ENCODE peak calls at places on chromosomes 13 and 19, in nine cellular contexts. One of them, this sample, is unnamed.

GRCh38 chr19:51729781-51730180 is 6.0 kb upstream of the HAS1 start:
- DNase-seq in MM.1S: no peak
- DNase-seq in fibroblast of lung: peak; percentile 50
- DNase-seq in stomach: no peak
- DNase-seq in AG04450: no peak
- DNase-seq in left lung: no peak
- DNase-seq in heart right ventricle: no peak
- DNase-seq in adrenal gland: no peak
- DNase-seq in SJSA1: no peak
- DNase-seq in this sample: no peak

GRCh38 chr13:91369432-91369831 is 21.9 kb downstream of the MIR17HG start:
- DNase-seq in MM.1S: no peak
- DNase-seq in fibroblast of lung: peak; percentile 67
- DNase-seq in stomach: no peak
- DNase-seq in AG04450: no peak
- DNase-seq in left lung: no peak
- DNase-seq in heart right ventricle: no peak
- DNase-seq in adrenal gland: no peak
- DNase-seq in SJSA1: peak; percentile 24
- DNase-seq in this sample: no peak

GRCh38 chr13:48144413-48145035 is 49.6 kb upstream of the MED4 start:
- DNase-seq in MM.1S: no peak
- DNase-seq in fibroblast of lung: no peak
- DNase-seq in stomach: no peak
- DNase-seq in AG04450: no peak
- DNase-seq in left lung: peak; percentile 52
- DNase-seq in heart right ventricle: peak; percentile 65
- DNase-seq in adrenal gland: peak; percentile 24
- DNase-seq in SJSA1: no peak
- DNase-seq in this sample: no peak

GRCh38 chr19:14366529-14366928 is 14.7 kb upstream of the ADGRE5 start:
- DNase-seq in MM.1S: peak; percentile 93
- DNase-seq in fibroblast of lung: peak; percentile 48
- DNase-seq in stomach: peak; percentile 95
- DNase-seq in AG04450: no peak
- DNase-seq in left lung: peak; percentile 90
- DNase-seq in heart right ventricle: peak; percentile 44
- DNase-seq in adrenal gland: no peak
- DNase-seq in SJSA1: peak; percentile 20
- DNase-seq in this sample: peak; percentile 75

GRCh38 chr19:40716031-40716654 is 543 bp downstream of the COQ8B start:
- DNase-seq in MM.1S: no peak
- DNase-seq in fibroblast of lung: no peak
- DNase-seq in stomach: no peak
- DNase-seq in AG04450: peak; percentile 6
- DNase-seq in left lung: peak; percentile 42
- DNase-seq in heart right ventricle: no peak
- DNase-seq in adrenal gland: peak; percentile 81
- DNase-seq in SJSA1: peak; percentile 95
- DNase-seq in this sample: peak; percentile 73

GRCh38 chr13:42757678-42758420 is 23.5 kb upstream of the FAM216B start:
- DNase-seq in MM.1S: no peak
- DNase-seq in fibroblast of lung: no peak
- DNase-seq in stomach: no peak
- DNase-seq in AG04450: no peak
- DNase-seq in left lung: no peak
- DNase-seq in heart right ventricle: no peak
- DNase-seq in adrenal gland: no peak
- DNase-seq in SJSA1: no peak
- DNase-seq in this sample: no peak

GRCh38 chr13:46761866-46762265 is 35.1 kb downstream of the ESD start:
- DNase-seq in MM.1S: no peak
- DNase-seq in fibroblast of lung: no peak
- DNase-seq in stomach: peak; percentile 35
- DNase-seq in AG04450: no peak
- DNase-seq in left lung: no peak
- DNase-seq in heart right ventricle: no peak
- DNase-seq in adrenal gland: no peak
- DNase-seq in SJSA1: no peak
- DNase-seq in this sample: no peak

GRCh38 chr19:6825076-6825774 is 52.7 kb downstream of the VAV1 start:
- DNase-seq in MM.1S: no peak
- DNase-seq in fibroblast of lung: no peak
- DNase-seq in stomach: no peak
- DNase-seq in AG04450: no peak
- DNase-seq in left lung: no peak
- DNase-seq in heart right ventricle: no peak
- DNase-seq in adrenal gland: no peak
- DNase-seq in SJSA1: no peak
- DNase-seq in this sample: no peak

GRCh38 chr19:10670187-10670586 is 16.0 kb downstream of the ILF3 start:
- DNase-seq in MM.1S: no peak
- DNase-seq in fibroblast of lung: no peak
- DNase-seq in stomach: no peak
- DNase-seq in AG04450: no peak
- DNase-seq in left lung: no peak
- DNase-seq in heart right ventricle: no peak
- DNase-seq in adrenal gland: no peak
- DNase-seq in SJSA1: no peak
- DNase-seq in this sample: no peak

DNA sequence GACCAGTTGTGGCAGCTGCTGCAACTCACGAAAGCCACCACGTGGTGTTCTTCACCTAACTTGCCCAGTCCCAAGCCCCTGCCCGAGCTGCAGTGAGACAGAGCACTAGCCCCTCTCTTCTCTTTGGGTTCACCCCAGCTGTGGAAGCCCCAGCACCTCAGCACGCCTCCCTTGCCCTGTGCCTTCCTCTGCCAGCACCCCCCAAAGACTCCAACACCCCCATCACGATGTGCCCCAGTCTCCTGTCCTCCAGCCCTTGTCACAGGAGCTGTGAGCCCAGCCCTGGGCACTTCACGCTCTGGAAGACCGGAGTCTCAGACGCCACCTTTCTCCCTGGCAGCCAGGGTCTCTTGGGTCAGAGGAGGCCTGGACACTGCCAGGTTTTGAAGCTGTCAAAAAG is 2.2 kb upstream of the ZNF135 start:
- DNase-seq in MM.1S: no peak
- DNase-seq in fibroblast of lung: no peak
- DNase-seq in stomach: no peak
- DNase-seq in AG04450: no peak
- DNase-seq in left lung: no peak
- DNase-seq in heart right ventricle: no peak
- DNase-seq in adrenal gland: no peak
- DNase-seq in SJSA1: no peak
- DNase-seq in this sample: no peak
- H3K9me3 ChIP-seq in MM.1S: no peaks in the 10 kb centered on the region
- H3K9me3 ChIP-seq in fibroblast of lung: no peaks in the 10 kb centered on the region
- H3K9me3 ChIP-seq in stomach: peaks cover 82% of the 10 kb centered on the region
- H3K9me3 ChIP-seq in AG04450: peaks cover 93% of the 10 kb centered on the region
- H3K9me3 ChIP-seq in left lung: peaks cover 83% of the 10 kb centered on the region
- H3K9me3 ChIP-seq in heart right ventricle: no peaks in the 10 kb centered on the region
- H3K9me3 ChIP-seq in adrenal gland: no peaks in the 10 kb centered on the region
- H3K9me3 ChIP-seq in SJSA1: peaks cover 13% of the 10 kb centered on the region
- H3K9me3 ChIP-seq in this sample: peaks cover 16% of the 10 kb centered on the region

GRCh38 chr13:112725346-112726017 is 35.6 kb downstream of the ATP11A start:
- DNase-seq in MM.1S: no peak
- DNase-seq in fibroblast of lung: peak; percentile 58
- DNase-seq in stomach: no peak
- DNase-seq in AG04450: no peak
- DNase-seq in left lung: no peak
- DNase-seq in heart right ventricle: peak; percentile 45
- DNase-seq in adrenal gland: peak; percentile 56
- DNase-seq in SJSA1: peak; percentile 36
- DNase-seq in this sample: no peak

GRCh38 chr13:112724788-112725345 is 35.0 kb downstream of the ATP11A start:
- DNase-seq in MM.1S: no peak
- DNase-seq in fibroblast of lung: no peak
- DNase-seq in stomach: no peak
- DNase-seq in AG04450: no peak
- DNase-seq in left lung: no peak
- DNase-seq in heart right ventricle: no peak
- DNase-seq in adrenal gland: no peak
- DNase-seq in SJSA1: no peak
- DNase-seq in this sample: no peak

GRCh38 chr13:112727581-112727980 is 37.7 kb downstream of the ATP11A start:
- DNase-seq in MM.1S: no peak
- DNase-seq in fibroblast of lung: no peak
- DNase-seq in stomach: no peak
- DNase-seq in AG04450: no peak
- DNase-seq in left lung: no peak
- DNase-seq in heart right ventricle: no peak
- DNase-seq in adrenal gland: no peak
- DNase-seq in SJSA1: no peak
- DNase-seq in this sample: no peak

GRCh38 chr13:112728375-112729126 is 38.7 kb downstream of the ATP11A start:
- DNase-seq in MM.1S: no peak
- DNase-seq in fibroblast of lung: no peak
- DNase-seq in stomach: no peak
- DNase-seq in AG04450: no peak
- DNase-seq in left lung: no peak
- DNase-seq in heart right ventricle: no peak
- DNase-seq in adrenal gland: no peak
- DNase-seq in SJSA1: no peak
- DNase-seq in this sample: no peak

DNA sequence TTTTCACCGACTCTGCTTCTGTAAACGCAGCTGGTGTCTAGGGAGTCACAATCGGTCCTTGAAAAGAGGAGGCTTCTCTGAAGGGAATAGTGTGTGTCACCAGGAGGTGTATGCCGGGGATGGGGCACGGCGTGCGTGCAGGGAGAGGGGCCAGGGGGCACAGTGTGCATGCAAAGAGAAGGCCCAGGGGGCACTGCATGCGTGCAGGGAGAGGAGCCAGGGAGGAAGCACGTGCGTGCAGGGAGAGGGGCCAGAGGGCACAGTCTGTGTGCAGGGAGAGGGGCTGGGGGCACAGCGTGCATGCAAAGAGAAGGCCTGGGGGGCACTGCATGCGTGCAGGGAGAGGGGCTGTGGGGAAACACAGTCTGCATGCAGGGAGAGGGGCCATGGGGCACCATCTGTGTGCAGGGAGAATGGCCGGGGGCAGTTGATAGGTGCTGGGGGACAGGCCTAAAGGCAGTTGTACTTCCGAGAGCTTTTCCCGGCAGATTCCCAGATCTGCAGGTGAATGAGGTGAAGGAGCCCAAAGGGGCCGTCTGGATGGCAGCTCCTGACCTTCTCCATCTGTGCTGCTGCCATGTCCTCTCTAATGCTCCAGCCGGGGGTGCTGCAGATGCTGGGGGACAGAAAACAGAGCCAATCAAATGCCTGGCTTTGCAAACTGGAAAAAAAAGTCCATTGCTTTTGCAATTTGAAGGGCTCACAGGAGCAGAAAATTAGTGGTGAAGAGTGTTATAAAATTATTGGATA is 36.4 kb downstream of the ATP11A start:
- DNase-seq in MM.1S: no peak
- DNase-seq in fibroblast of lung: no peak
- DNase-seq in stomach: no peak
- DNase-seq in AG04450: no peak
- DNase-seq in left lung: no peak
- DNase-seq in heart right ventricle: no peak
- DNase-seq in adrenal gland: no peak
- DNase-seq in SJSA1: no peak
- DNase-seq in this sample: no peak
- H3K4me3 ChIP-seq in MM.1S: no peak overlapping the region
- H3K4me3 ChIP-seq in fibroblast of lung: no peak overlapping the region
- H3K4me3 ChIP-seq in stomach: no peak overlapping the region
- H3K4me3 ChIP-seq in AG04450: no peak overlapping the region
- H3K4me3 ChIP-seq in left lung: no peak overlapping the region
- H3K4me3 ChIP-seq in heart right ventricle: no peak overlapping the region
- H3K4me3 ChIP-seq in adrenal gland: no peak overlapping the region
- H3K4me3 ChIP-seq in SJSA1: no peak overlapping the region
- H3K4me3 ChIP-seq in this sample: no peak overlapping the region

DNA sequence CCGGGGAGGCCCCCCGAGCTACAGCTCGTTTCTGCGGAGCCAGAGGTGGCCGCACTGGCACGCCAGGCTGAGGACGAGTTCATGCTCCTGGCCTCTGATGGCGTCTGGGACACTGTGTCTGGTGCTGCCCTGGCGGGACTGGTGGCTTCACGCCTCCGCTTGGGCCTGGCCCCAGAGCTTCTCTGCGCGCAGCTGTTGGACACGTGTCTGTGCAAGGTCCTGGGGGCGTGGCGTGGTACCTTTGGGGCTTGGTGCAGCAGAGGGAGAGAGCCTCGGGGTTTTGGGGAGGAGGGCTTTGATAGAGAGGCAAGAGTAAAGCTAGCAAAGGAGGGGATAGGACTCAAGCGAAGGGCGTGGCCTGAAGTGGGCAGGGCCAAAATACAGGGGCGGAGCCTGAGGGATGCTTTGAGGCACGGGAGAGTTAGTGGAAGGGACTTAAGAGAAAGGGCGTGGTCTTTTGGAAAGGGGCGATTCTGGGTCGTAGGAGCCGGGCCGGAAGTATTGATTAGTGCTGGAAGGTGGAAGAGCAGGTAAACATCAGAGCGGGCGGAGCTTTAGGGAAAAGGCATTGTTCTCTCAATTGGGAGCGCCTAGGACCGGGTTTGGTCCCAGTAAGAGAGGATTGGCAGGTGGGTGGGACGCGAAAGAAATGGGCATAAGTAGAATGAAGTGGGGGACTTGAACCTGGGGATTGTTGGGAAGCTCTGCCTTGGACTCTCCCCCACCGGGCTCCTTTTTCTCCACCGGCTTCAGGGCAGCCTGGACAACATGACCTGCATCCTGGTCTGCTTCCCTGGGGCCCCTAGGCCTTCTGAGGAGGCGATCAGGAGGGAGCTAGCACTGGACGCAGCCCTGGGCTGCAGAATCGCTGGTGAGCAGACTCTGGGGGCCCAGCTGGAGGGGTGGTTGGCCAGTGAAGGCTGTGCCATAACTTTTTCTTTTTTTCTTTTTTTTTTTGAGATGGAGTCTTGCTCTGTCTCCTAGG is 1.2 kb downstream of the PPM1N start:
- DNase-seq in MM.1S: no peak
- DNase-seq in fibroblast of lung: no peak
- DNase-seq in stomach: no peak
- DNase-seq in AG04450: no peak
- DNase-seq in left lung: no peak
- DNase-seq in heart right ventricle: no peak
- DNase-seq in adrenal gland: no peak
- DNase-seq in SJSA1: no peak
- DNase-seq in this sample: peak; percentile 28
- H3K27me3 ChIP-seq in MM.1S: peaks cover 49% of the 10 kb centered on the region
- H3K27me3 ChIP-seq in fibroblast of lung: no peaks in the 10 kb centered on the region
- H3K27me3 ChIP-seq in stomach: peaks cover 6% of the 10 kb centered on the region
- H3K27me3 ChIP-seq in AG04450: peaks cover 4% of the 10 kb centered on the region
- H3K27me3 ChIP-seq in left lung: peaks cover 59% of the 10 kb centered on the region
- H3K27me3 ChIP-seq in heart right ventricle: peaks cover 24% of the 10 kb centered on the region
- H3K27me3 ChIP-seq in adrenal gland: no peaks in the 10 kb centered on the region
- H3K27me3 ChIP-seq in SJSA1: peaks cover 12% of the 10 kb centered on the region
- H3K27me3 ChIP-seq in this sample: peaks cover 16% of the 10 kb centered on the region

DNA sequence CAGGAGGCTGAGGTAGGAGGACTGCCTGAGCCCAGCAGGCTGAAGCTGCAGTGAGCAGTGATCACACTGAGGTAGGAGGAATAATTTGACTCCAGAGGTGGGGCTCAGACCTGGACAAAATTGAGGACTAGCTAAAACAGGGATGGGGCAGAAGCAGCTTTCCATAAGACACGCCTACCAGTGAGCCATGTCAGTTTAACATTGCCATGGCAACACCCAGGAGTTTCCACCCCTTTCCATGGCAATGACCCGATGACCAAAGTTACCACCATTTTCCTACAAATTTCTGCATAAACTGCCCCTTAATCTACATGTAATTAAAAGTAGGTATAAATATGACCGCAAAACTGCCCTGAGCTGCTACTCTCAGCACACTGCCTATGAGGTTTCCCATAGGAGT is 14.5 kb upstream of the ZNF426 start:
- DNase-seq in MM.1S: no peak
- DNase-seq in fibroblast of lung: no peak
- DNase-seq in stomach: no peak
- DNase-seq in AG04450: no peak
- DNase-seq in left lung: no peak
- DNase-seq in heart right ventricle: no peak
- DNase-seq in adrenal gland: no peak
- DNase-seq in SJSA1: no peak
- DNase-seq in this sample: no peak
- H3K9me3 ChIP-seq in MM.1S: no peaks in the 10 kb centered on the region
- H3K9me3 ChIP-seq in fibroblast of lung: no peaks in the 10 kb centered on the region
- H3K9me3 ChIP-seq in stomach: peaks cover 24% of the 10 kb centered on the region
- H3K9me3 ChIP-seq in AG04450: peaks cover 21% of the 10 kb centered on the region
- H3K9me3 ChIP-seq in left lung: peaks cover 91% of the 10 kb centered on the region
- H3K9me3 ChIP-seq in heart right ventricle: peaks cover 12% of the 10 kb centered on the region
- H3K9me3 ChIP-seq in adrenal gland: no peaks in the 10 kb centered on the region
- H3K9me3 ChIP-seq in SJSA1: peaks cover 2% of the 10 kb centered on the region
- H3K9me3 ChIP-seq in this sample: peaks cover 63% of the 10 kb centered on the region